ENCODE peak calls at places on chromosome 7, in eight cellular contexts. N is ascending aorta; G is IMR-90; Q is upper lobe of right lung; S is lung; T is CD4-positive, CD25-positive, alpha-beta regulatory T cell; H is CD4-positive, alpha-beta T cell; J is esophagus squamous epithelium. W is an unnamed sample. For H3K27me3, the result is how much of the 10 kb centered on the place peaks cover.

GRCh38 chr7:109950256-109950655 is 1140.7 kb upstream of the LRRN3 start:
- DNase-seq in N (no peak), G (no peak), Q (no peak), S (no peak), T (no peak), H (no peak), J (no peak), W (no peak)

GRCh38 chr7:2909471-2910039 is 65.4 kb upstream of the GNA12 start:
- DNase-seq in N (no peak), G (no peak), Q (no peak), S (no peak), T (no peak), H (no peak), J (no peak), W (no peak)

GRCh38 chr7:151411551-151411950 is 1.7 kb upstream of the WDR86 start:
- DNase-seq in N (no peak), G (no peak), Q (peak), S (no peak), T (no peak), H (no peak), J (no peak), W (no peak)

GRCh38 chr7:41679566-41679965 is 23.3 kb downstream of the INHBA start:
- DNase-seq in N (no peak), G (peak), Q (no peak), S (no peak), T (no peak), H (no peak), J (no peak), W (no peak)

GRCh38 chr7:129831424-129832058 is 121.2 kb downstream of the UBE2H start:
- DNase-seq in N (no peak), G (peak), Q (no peak), S (no peak), T (no peak), H (no peak), J (no peak), W (no peak)

GRCh38 chr7:77975672-77976480 is 177.3 kb downstream of the PHTF2 start:
- DNase-seq in N (no peak), G (no peak), Q (no peak), S (no peak), T (no peak), H (no peak), J (no peak), W (no peak)

GRCh38 chr7:142654398-142654797 is 94.9 kb upstream of the PRSS1 start:
- DNase-seq in N (no peak), G (no peak), Q (no peak), S (no peak), T (no peak), H (no peak), J (no peak), W (no peak)

GRCh38 chr7:13945670-13946069 is 43.8 kb downstream of the ETV1 start:
- DNase-seq in N (no peak), G (no peak), Q (no peak), S (peak), T (no peak), H (no peak), J (no peak), W (no peak)

GRCh38 chr7:40726559-40726958 is 591.8 kb downstream of the SUGCT start:
- DNase-seq in N (no peak), G (no peak), Q (no peak), S (no peak), T (no peak), H (no peak), J (no peak), W (no peak)

GRCh38 chr7:135536160-135536559 is 21.6 kb upstream of the NUP205 start:
- DNase-seq in N (no peak), G (peak), Q (no peak), S (peak), T (no peak), H (no peak), J (no peak), W (no peak)

GRCh38 chr7:138785587-138786437 is 12.0 kb upstream of the TMEM213 start:
- DNase-seq in N (no peak), G (peak), Q (no peak), S (no peak), T (no peak), H (no peak), J (no peak), W (peak)

GRCh38 chr7:51187941-51188340 is 128.7 kb downstream of the COBL start:
- DNase-seq in N (no peak), G (no peak), Q (no peak), S (no peak), T (no peak), H (no peak), J (no peak), W (no peak)

GRCh38 chr7:7675686-7676085 is 35.1 kb downstream of the UMAD1 start:
- DNase-seq in N (no peak), G (no peak), Q (no peak), S (no peak), T (no peak), H (no peak), J (no peak), W (no peak)

GRCh38 chr7:143979999-143980398 is 20.1 kb upstream of the OR6B1 start:
- DNase-seq in N (no peak), G (no peak), Q (no peak), S (no peak), T (no peak), H (no peak), J (no peak), W (no peak)

GRCh38 chr7:78334027-78334825 is 535.7 kb downstream of the PHTF2 start:
- DNase-seq in N (no peak), G (no peak), Q (no peak), S (no peak), T (no peak), H (no peak), J (no peak), W (no peak)

GRCh38 chr7:471866-472639 is 47.6 kb downstream of the PDGFA start:
- DNase-seq in N (peak), G (peak), Q (peak), S (no peak), T (no peak), H (no peak), J (no peak), W (no peak)

GRCh38 chr7:78039791-78040776 is 241.5 kb downstream of the PHTF2 start:
- DNase-seq in N (no peak), G (no peak), Q (no peak), S (no peak), T (peak), H (no peak), J (no peak), W (peak)

GRCh38 chr7:85186083-85186520 is 754 bp downstream of the SEMA3D start:
- DNase-seq in N (no peak), G (peak), Q (peak), S (peak), T (no peak), H (no peak), J (no peak), W (peak)

GRCh38 chr7:82098410-82098809 is 328.6 kb upstream of the HGF start:
- DNase-seq in N (no peak), G (no peak), Q (no peak), S (no peak), T (no peak), H (no peak), J (no peak), W (no peak)

GRCh38 chr7:103810112-103810744 is 179.2 kb downstream of the RELN start:
- DNase-seq in N (no peak), G (no peak), Q (no peak), S (no peak), T (no peak), H (no peak), J (no peak), W (no peak)

GRCh38 chr7:867406-868188 is 8.8 kb upstream of the GET4 start:
- DNase-seq in N (peak), G (peak), Q (peak), S (no peak), T (no peak), H (no peak), J (no peak), W (peak)

GRCh38 chr7:34091330-34091917 is 186.1 kb downstream of the BMPER start:
- DNase-seq in N (no peak), G (peak), Q (no peak), S (no peak), T (peak), H (no peak), J (no peak), W (peak)

GRCh38 chr7:27961255-27961654 is 219.3 kb downstream of the JAZF1 start:
- DNase-seq in N (no peak), G (peak), Q (no peak), S (no peak), T (no peak), H (no peak), J (no peak), W (no peak)

GRCh38 chr7:19060870-19061269 is 56.6 kb downstream of the TWIST1 start:
- DNase-seq in N (no peak), G (peak), Q (no peak), S (no peak), T (no peak), H (no peak), J (no peak), W (no peak)

GRCh38 chr7:114218283-114218682 is 196.3 kb upstream of the FOXP2 start:
- DNase-seq in N (no peak), G (no peak), Q (no peak), S (no peak), T (no peak), H (no peak), J (no peak), W (no peak)

GRCh38 chr7:131385039-131385605 is 57.4 kb downstream of the MKLN1 start:
- DNase-seq in N (no peak), G (peak), Q (no peak), S (no peak), T (no peak), H (no peak), J (no peak), W (no peak)

GRCh38 chr7:523436-524336 is 4.0 kb upstream of the PDGFA start:
- DNase-seq in N (no peak), G (no peak), Q (no peak), S (no peak), T (no peak), H (no peak), J (no peak), W (no peak)

GRCh38 chr7:324011-324410 is 34.0 kb downstream of the FOXL3 start:
- DNase-seq in N (no peak), G (no peak), Q (no peak), S (no peak), T (no peak), H (no peak), J (no peak), W (no peak)

GRCh38 chr7:128188396-128189230 is 52.5 kb upstream of the LEP start:
- DNase-seq in N (no peak), G (no peak), Q (no peak), S (no peak), T (no peak), H (no peak), J (no peak), W (no peak)

GRCh38 chr7:37987732-37988131 is 67.3 kb downstream of the EPDR1 start:
- DNase-seq in N (no peak), G (no peak), Q (no peak), S (peak), T (no peak), H (no peak), J (no peak), W (no peak)

DNA sequence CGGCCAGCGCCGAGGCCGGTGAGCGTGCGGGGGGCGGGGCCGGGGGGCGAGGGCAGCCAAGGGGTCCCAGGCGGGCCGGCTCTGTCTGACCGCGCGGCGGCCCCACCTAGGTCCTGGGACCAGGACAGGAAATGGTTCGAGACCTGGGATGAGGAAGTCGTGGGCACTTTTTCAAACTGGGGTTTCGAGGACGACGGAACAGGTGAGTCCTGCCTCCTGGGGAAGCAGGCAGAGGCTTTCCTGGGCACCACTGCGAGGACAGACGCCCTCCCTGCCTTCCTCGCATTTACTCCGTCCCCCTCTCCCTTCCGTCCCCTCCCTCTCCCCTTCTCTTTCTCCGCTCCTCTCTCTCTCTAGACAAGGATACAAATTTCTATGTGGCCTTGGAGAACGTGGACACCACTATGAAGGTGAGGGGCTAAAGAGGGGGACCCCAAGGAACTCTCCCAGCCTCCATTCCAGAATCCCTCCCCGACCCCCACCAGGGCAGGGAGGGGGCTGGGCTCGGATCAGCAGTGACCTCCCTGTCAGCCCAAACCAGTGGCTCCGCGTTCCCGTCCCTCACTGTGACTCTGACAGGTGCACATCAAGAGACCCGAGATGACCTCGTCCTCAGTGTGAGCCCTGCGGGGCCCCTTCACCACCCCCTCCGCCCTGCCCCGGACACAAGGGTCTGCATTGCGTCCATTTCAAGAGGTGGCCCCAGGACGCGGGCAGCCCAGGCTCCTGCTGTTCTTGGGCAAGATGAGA is 2.6 kb upstream of the MUC12 start:
- DNase-seq in N (no peak), G (no peak), Q (peak), S (no peak), T (no peak), H (no peak), J (no peak), W (no peak)
- H3K27me3 ChIP-seq in N (under half), G (half or more), Q (half or more), S (under half), T (under half), H (under half), J (under half), W (under half)

GRCh38 chr7:155808551-155809331 is 3.5 kb downstream of the SHH start:
- DNase-seq in N (no peak), G (no peak), Q (peak), S (no peak), T (no peak), H (no peak), J (no peak), W (peak)
- H3K27ac ChIP-seq in N (no peak), G (no peak), Q (peak), S (no peak), T (no peak), H (no peak), J (no peak), W (peak)

GRCh38 chr7:42691030-42691639 is 220.7 kb downstream of the C7orf25 start:
- DNase-seq in N (no peak), G (peak), Q (no peak), S (no peak), T (peak), H (no peak), J (no peak), W (no peak)

GRCh38 chr7:42689626-42690025 is 222.2 kb downstream of the C7orf25 start:
- DNase-seq in N (no peak), G (no peak), Q (no peak), S (no peak), T (no peak), H (no peak), J (no peak), W (no peak)

GRCh38 chr7:42685911-42686310 is 226.0 kb downstream of the C7orf25 start:
- DNase-seq in N (no peak), G (no peak), Q (no peak), S (no peak), T (no peak), H (no peak), J (no peak), W (no peak)

GRCh38 chr7:42692609-42693008 is 219.3 kb downstream of the C7orf25 start:
- DNase-seq in N (no peak), G (no peak), Q (no peak), S (no peak), T (no peak), H (no peak), J (no peak), W (no peak)

GRCh38 chr7:42686594-42687156 is 225.2 kb downstream of the C7orf25 start:
- DNase-seq in N (no peak), G (no peak), Q (no peak), S (no peak), T (no peak), H (no peak), J (no peak), W (no peak)
- H3K27me3 ChIP-seq in N (under half), G (under half), Q (under half), S (under half), T (under half), H (under half), J (under half), W (under half)

GRCh38 chr7:74293577-74293908 is 4.3 kb downstream of the CLIP2 start:
- DNase-seq in N (no peak), G (no peak), Q (no peak), S (no peak), T (no peak), H (no peak), J (no peak), W (no peak)
- H3K27ac ChIP-seq in N (peak), G (no peak), Q (peak), S (no peak), T (no peak), H (no peak), J (peak), W (peak)

GRCh38 chr7:36747969-36748574 is 23.8 kb upstream of the AOAH start:
- DNase-seq in N (no peak), G (no peak), Q (no peak), S (no peak), T (peak), H (no peak), J (no peak), W (no peak)
- H3K27me3 ChIP-seq in N (under half), G (under half), Q (under half), S (under half), T (under half), H (under half), J (under half), W (under half)

W was measured in Peyer's patch.